ENCODE peak calls at places on chromosomes 16 and 17, in nine cellular contexts. E is GM20000, M is heart left ventricle, R is dorsolateral prefrontal cortex, F is HCT116, P is PC-9, N is AG09319, I is lower lobe of right lung, S is gastrocnemius medialis. O is an unnamed sample.
A peak's percentile ranks its signal among the peaks of the same experiment; 100 is the strongest.

GRCh38 chr17:64441772-64442549 is 7.0 kb upstream of the MILR1 start:
- DNase-seq in E (no peak), M (peak; percentile 37), R (no peak), F (no peak), P (peak; percentile 38), N (no peak), I (peak; percentile 53), S (peak; percentile 16), O (no peak)

GRCh38 chr17:2709173-2709661 is 2.3 kb downstream of the CLUH start:
- DNase-seq in E (peak; percentile 80), M (no peak), R (no peak), F (no peak), P (peak; percentile 83), N (no peak), I (peak; percentile 81), S (peak; percentile 67), O (no peak)

GRCh38 chr17:82775033-82775823 is 23.4 kb downstream of the TBCD start:
- DNase-seq in E (peak; percentile 84), M (peak; percentile 63), R (peak; percentile 81), F (peak; percentile 24), P (peak; percentile 64), N (no peak), I (peak; percentile 79), S (peak; percentile 50), O (peak; percentile 86)

GRCh38 chr16:75193730-75194444 is 13.1 kb downstream of the CTRB2 start:
- DNase-seq in E (no peak), M (no peak), R (no peak), F (no peak), P (no peak), N (no peak), I (peak; percentile 20), S (no peak), O (no peak)

GRCh38 chr16:77406680-77407079 is 28.2 kb downstream of the ADAMTS18 start:
- DNase-seq in E (no peak), M (no peak), R (no peak), F (peak; percentile 4), P (no peak), N (no peak), I (no peak), S (no peak), O (no peak)

GRCh38 chr16:65988019-65988418 is 378.5 kb upstream of the CDH5 start:
- DNase-seq in E (no peak), M (no peak), R (no peak), F (no peak), P (no peak), N (no peak), I (no peak), S (no peak), O (no peak)

GRCh38 chr17:35801583-35802224 is 6.3 kb upstream of the MMP28 start:
- DNase-seq in E (no peak), M (peak; percentile 79), R (peak; percentile 53), F (no peak), P (no peak), N (no peak), I (peak; percentile 78), S (peak; percentile 33), O (peak; percentile 24)

GRCh38 chr16:38941-39892 is 14.2 kb downstream of the POLR3K start:
- DNase-seq in E (peak; percentile 84), M (no peak), R (no peak), F (no peak), P (peak; percentile 86), N (no peak), I (peak; percentile 62), S (no peak), O (no peak)

GRCh38 chr16:30985401-30986128 is 558 bp downstream of the HSD3B7 start:
- DNase-seq in E (no peak), M (no peak), R (no peak), F (peak; percentile 37), P (peak; percentile 93), N (no peak), I (peak; percentile 75), S (peak; percentile 75), O (peak; percentile 52)

GRCh38 chr17:16013943-16014407 is 14.4 kb downstream of the TTC19 start:
- DNase-seq in E (no peak), M (no peak), R (no peak), F (peak; percentile 36), P (no peak), N (no peak), I (no peak), S (no peak), O (no peak)

GRCh38 chr16:57264950-57265371 is 19.5 kb downstream of the PLLP start:
- DNase-seq in E (no peak), M (no peak), R (no peak), F (no peak), P (no peak), N (no peak), I (peak; percentile 91), S (no peak), O (no peak)

GRCh38 chr16:8588703-8589292 is 1.5 kb downstream of the TMEM114 start:
- DNase-seq in E (no peak), M (no peak), R (no peak), F (no peak), P (no peak), N (no peak), I (no peak), S (no peak), O (no peak)

GRCh38 chr16:84694980-84695379 is 4.8 kb upstream of the USP10 start:
- DNase-seq in E (no peak), M (no peak), R (no peak), F (no peak), P (no peak), N (no peak), I (no peak), S (no peak), O (no peak)

GRCh38 chr17:48494335-48494734 is 36.5 kb downstream of the HOXB1 start:
- DNase-seq in E (no peak), M (no peak), R (no peak), F (no peak), P (no peak), N (no peak), I (no peak), S (no peak), O (no peak)

DNA sequence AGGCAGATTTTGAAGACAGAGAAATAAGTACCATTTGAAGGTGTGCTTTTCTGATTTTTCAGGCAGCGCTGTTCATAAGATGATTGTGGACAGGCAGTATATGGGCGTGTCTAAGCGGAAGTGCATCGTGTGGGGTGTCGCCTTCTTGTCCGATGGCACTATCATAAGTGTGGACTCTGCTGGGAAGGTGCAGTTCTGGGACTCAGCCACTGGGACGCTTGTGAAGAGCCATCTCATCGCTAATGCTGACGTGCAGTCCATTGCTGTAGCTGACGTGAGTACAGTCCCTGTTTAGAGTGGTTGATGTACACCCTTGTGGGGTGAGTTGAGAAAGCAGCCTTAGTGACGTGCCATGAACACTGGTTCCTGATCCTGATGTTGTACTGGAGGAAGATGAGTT is 10.7 kb downstream of the UTP4 start:
- DNase-seq in E (no peak), M (no peak), R (no peak), F (no peak), P (no peak), N (no peak), I (no peak), S (no peak), O (peak; percentile 55)
- TF ChIP-seq CTCF in E (no peak), M (no peak), R (no peak), F (peak; percentile 27), P (no peak), N (no peak), I (no peak), S (no peak), O (peak; percentile 39)

GRCh38 chr16:2786061-2786825 is 1.1 kb downstream of the PRSS33 start:
- DNase-seq in E (no peak), M (no peak), R (no peak), F (no peak), P (no peak), N (no peak), I (peak; percentile 23), S (no peak), O (no peak)

GRCh38 chr16:2786826-2787151 is 571 bp downstream of the PRSS33 start:
- DNase-seq in E (no peak), M (no peak), R (no peak), F (no peak), P (no peak), N (no peak), I (peak; percentile 5), S (no peak), O (no peak)

GRCh38 chr16:2783581-2784375 is 3.6 kb downstream of the PRSS33 start:
- DNase-seq in E (no peak), M (no peak), R (no peak), F (no peak), P (no peak), N (no peak), I (peak; percentile 22), S (no peak), O (no peak)

GRCh38 chr16:2784536-2785100 is 2.7 kb downstream of the PRSS33 start:
- DNase-seq in E (no peak), M (peak; percentile 16), R (no peak), F (no peak), P (no peak), N (no peak), I (peak; percentile 41), S (no peak), O (no peak)

GRCh38 chr16:2785101-2785991 is 2.0 kb downstream of the PRSS33 start:
- DNase-seq in E (no peak), M (peak; percentile 16), R (peak; percentile 39), F (no peak), P (peak; percentile 48), N (no peak), I (peak; percentile 60), S (no peak), O (no peak)
- TF ChIP-seq CTCF in E (no peak), M (no peak), R (no peak), F (peak; percentile 52), P (no peak), N (no peak), I (no peak), S (peak; percentile 12), O (peak; percentile 22)

GRCh38 chr16:58904254-58904653 is 170.1 kb upstream of the GOT2 start:
- DNase-seq in E (no peak), M (no peak), R (no peak), F (no peak), P (no peak), N (no peak), I (no peak), S (no peak), O (no peak)

GRCh38 chr16:58912571-58912970 is 178.5 kb upstream of the GOT2 start:
- DNase-seq in E (no peak), M (no peak), R (no peak), F (no peak), P (no peak), N (no peak), I (no peak), S (no peak), O (no peak)

DNA sequence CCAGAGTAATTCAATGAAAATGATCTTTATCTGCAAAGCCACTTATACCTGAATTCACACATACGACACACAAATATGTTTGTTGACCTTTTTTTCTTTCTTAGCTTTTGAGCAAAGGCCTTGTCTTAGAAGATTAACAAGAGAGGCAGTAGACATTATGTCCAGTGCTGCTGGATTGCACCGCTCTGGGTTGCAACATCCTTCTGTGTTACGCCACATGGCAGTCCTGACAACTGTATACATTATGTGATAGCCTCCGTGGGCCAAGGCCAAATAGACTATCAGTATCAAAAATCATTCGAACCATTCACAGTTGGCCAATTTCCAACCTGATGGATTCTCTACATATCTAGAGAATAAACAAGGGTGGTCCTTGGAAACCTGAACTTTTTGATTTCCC is 173.2 kb upstream of the GOT2 start:
- DNase-seq in E (no peak), M (no peak), R (no peak), F (no peak), P (no peak), N (no peak), I (no peak), S (no peak), O (no peak)
- TF ChIP-seq CTCF in E (no peak), M (no peak), R (no peak), F (no peak), P (no peak), N (no peak), I (no peak), S (no peak), O (no peak)

GRCh38 chr17:44354582-44355309 is 8.9 kb downstream of the FAM171A2 start:
- DNase-seq in E (peak; percentile 93), M (no peak), R (no peak), F (no peak), P (no peak), N (no peak), I (no peak), S (no peak), O (peak; percentile 95)
- TF ChIP-seq CTCF in E (peak; percentile 71), M (peak; percentile 22), R (no peak), F (no peak), P (no peak), N (peak; percentile 24), I (peak; percentile 17), S (peak; percentile 60), O (peak; percentile 92)